ENCODE peak calls at places on chromosomes 3 and 15, in nine cellular contexts. D is sigmoid colon, Z is progenitor cell of endocrine pancreas, W is neural progenitor cell, F is pancreas, X is WTC11, L is neural crest cell, Y is cardiac muscle cell, V is PC-3. U is an unnamed sample.

GRCh38 chr3:106587581-106587980 is 718.8 kb upstream of the CBLB start:
- DNase-seq in Y (no peak), D (no peak), Z (no peak), W (no peak), V (no peak), L (no peak), X (no peak), F (no peak), U (no peak)

GRCh38 chr15:56286213-56286612 is 42.5 kb upstream of the RFX7 start:
- DNase-seq in W (peak; percentile 7), V (no peak), D (no peak), X (peak; percentile 47), Z (no peak), Y (no peak), L (no peak), F (no peak), U (no peak)

GRCh38 chr3:72554689-72555088 is 293.6 kb downstream of the SHQ1 start:
- DNase-seq in Z (no peak), Y (no peak), V (no peak), L (no peak), W (no peak), X (no peak), D (no peak), F (no peak), U (no peak)

GRCh38 chr15:90749754-90750153 is 32.6 kb downstream of the BLM start:
- DNase-seq in F (no peak), D (no peak), L (no peak), V (no peak), X (no peak), Z (no peak), Y (no peak), W (no peak), U (no peak)

GRCh38 chr3:132537297-132537696 is 59.8 kb upstream of the ACKR4 start:
- DNase-seq in Y (no peak), W (no peak), F (no peak), D (no peak), X (no peak), Z (no peak), L (no peak), V (no peak), U (no peak)

GRCh38 chr15:95826831-95827230 is 503.7 kb upstream of the NR2F2 start:
- DNase-seq in V (peak; percentile 58), X (no peak), L (no peak), W (no peak), D (no peak), Z (no peak), Y (no peak), F (no peak), U (no peak)

GRCh38 chr3:186570941-186571643 is 572 bp downstream of the DNAJB11 start:
- DNase-seq in Z (no peak), X (no peak), W (no peak), D (no peak), V (no peak), L (no peak), Y (no peak), F (no peak), U (peak; percentile 21)

GRCh38 chr3:30401971-30402370 is 204.4 kb upstream of the TGFBR2 start:
- DNase-seq in Z (no peak), V (no peak), L (no peak), W (no peak), X (no peak), F (no peak), Y (no peak), D (peak; percentile 62), U (no peak)

GRCh38 chr3:64150527-64151238 is 74.6 kb downstream of the PRICKLE2 start:
- DNase-seq in W (no peak), Z (peak; percentile 15), V (peak; percentile 70), D (peak; percentile 92), X (no peak), Y (peak; percentile 28), L (no peak), F (peak; percentile 66), U (peak; percentile 37)

GRCh38 chr15:55858661-55859060 is 115.7 kb upstream of the PRTG start:
- DNase-seq in D (no peak), V (no peak), F (no peak), X (no peak), W (no peak), Z (no peak), Y (no peak), L (no peak), U (no peak)

GRCh38 chr3:139491966-139492365 is 15.7 kb upstream of the RBP2 start:
- DNase-seq in V (no peak), Z (no peak), D (no peak), W (peak; percentile 14), X (peak; percentile 29), F (no peak), Y (no peak), L (no peak), U (peak; percentile 60)

GRCh38 chr15:70493787-70494514 is 269.4 kb downstream of the UACA start:
- DNase-seq in L (no peak), F (no peak), Y (no peak), W (no peak), X (no peak), D (no peak), V (no peak), Z (no peak), U (no peak)

GRCh38 chr3:168878655-168879054 is 782.9 kb upstream of the GOLIM4 start:
- DNase-seq in Z (no peak), V (peak; percentile 66), F (no peak), L (no peak), W (no peak), Y (no peak), X (no peak), D (no peak), U (no peak)

GRCh38 chr3:114933407-114933806 is 213.7 kb downstream of the ZBTB20 start:
- DNase-seq in Z (no peak), L (no peak), V (no peak), X (no peak), Y (no peak), D (no peak), F (no peak), W (no peak), U (no peak)

GRCh38 chr3:112974894-112975293 is at the start of gene CD200R1:
- DNase-seq in X (no peak), V (no peak), L (no peak), D (no peak), Z (no peak), W (no peak), Y (no peak), F (no peak), U (no peak)

GRCh38 chr15:64634020-64634419 is 141.4 kb downstream of the RBPMS2 start:
- DNase-seq in F (no peak), Y (no peak), L (peak; percentile 8), W (peak; percentile 47), V (no peak), D (no peak), Z (no peak), X (no peak), U (no peak)

GRCh38 chr3:55271549-55271948 is 215.6 kb downstream of the WNT5A start:
- DNase-seq in F (no peak), V (no peak), W (no peak), L (no peak), D (no peak), Y (no peak), Z (no peak), X (no peak), U (no peak)

GRCh38 chr15:25342629-25343028 is 96.2 kb downstream of the UBE3A start:
- DNase-seq in Y (no peak), Z (no peak), D (no peak), X (no peak), L (no peak), W (no peak), F (no peak), V (no peak), U (peak; percentile 19)
- TF ChIP-seq CTCF in Y (no peak), Z (no peak), D (no peak), X (no peak), L (no peak), W (no peak), F (no peak), V (no peak), U (no peak)

GRCh38 chr3:18611991-18612390 is 186.9 kb upstream of the SATB1 start:
- DNase-seq in Z (no peak), V (no peak), Y (no peak), F (no peak), W (no peak), L (no peak), D (no peak), X (no peak), U (no peak)

DNA sequence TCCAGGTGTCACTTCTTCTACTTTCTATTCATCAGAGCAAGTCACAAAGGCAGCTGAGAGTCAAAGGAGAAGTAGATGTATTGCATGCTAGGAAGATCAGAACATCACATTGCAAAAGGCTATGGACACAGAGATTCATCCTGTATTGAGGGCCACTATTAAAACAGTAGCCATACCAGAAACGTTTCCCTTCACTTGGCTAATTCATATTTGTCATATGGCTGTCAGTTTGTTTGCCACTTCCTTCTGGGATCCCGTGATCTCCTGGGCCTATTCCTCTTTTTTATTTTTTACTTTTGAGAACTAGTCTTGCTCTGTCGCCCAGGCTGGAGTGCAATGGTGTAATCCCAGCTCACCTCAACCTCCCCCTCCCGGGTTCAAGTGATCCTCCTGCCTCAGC is 184.0 kb upstream of the SATB1 start:
- DNase-seq in W (no peak), X (no peak), F (no peak), V (no peak), Y (no peak), L (no peak), D (no peak), Z (no peak), U (no peak)
- TF ChIP-seq CTCF in W (no peak), X (no peak), F (no peak), V (no peak), Y (no peak), L (no peak), D (no peak), Z (no peak), U (no peak)

GRCh38 chr15:32993285-32993684 is 201.2 kb downstream of the FMN1 start:
- DNase-seq in Z (no peak), L (no peak), V (peak; percentile 38), D (no peak), X (no peak), F (no peak), W (peak; percentile 33), Y (peak; percentile 25), U (no peak)
- TF ChIP-seq CTCF in Z (peak; percentile 31), L (peak; percentile 40), V (peak; percentile 65), D (no peak), X (no peak), F (no peak), W (peak; percentile 58), Y (peak; percentile 42), U (peak; percentile 14)

DNA sequence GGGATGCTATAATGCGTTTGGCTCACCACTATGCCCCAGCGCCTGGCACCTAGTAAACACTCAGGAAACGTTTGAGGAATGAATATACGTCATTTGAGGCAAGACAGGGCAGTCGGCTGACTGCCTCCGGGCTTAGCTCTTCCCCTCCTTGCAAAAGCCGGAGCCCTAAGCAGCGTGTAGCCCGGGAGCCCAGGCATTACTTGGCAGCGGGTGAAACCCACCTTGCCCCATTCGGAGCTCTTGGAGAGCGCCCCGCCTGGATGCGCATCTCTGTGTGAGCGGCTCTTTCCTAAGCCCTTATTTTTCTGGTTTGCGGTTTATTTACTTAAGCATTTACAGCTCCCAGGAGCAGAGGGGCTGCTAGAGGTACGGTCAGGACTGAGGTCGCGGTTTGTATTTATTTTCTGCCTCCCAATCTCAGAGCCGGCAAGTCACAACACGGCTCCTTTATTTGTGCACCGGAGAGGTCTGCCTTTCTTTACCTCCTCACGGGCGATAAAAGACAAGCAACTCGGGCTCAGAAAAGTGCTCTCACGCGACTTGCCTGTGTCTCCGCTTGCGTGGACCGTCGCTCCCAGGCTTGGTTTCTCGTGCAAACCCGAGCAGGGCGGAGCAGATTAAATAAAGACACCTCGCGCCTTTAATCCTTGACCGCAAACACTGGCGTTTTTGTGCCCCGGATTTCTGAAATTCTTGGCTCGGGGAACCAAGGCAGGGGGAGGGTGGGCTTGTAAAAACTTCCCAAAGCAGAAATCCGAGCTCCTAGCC is 724 bp upstream of the ITPR1 start:
- DNase-seq in X (peak; percentile 55), Z (peak; percentile 25), F (peak; percentile 69), V (peak; percentile 79), D (peak; percentile 86), L (peak; percentile 23), Y (peak; percentile 64), W (peak; percentile 72), U (peak; percentile 48)
- TF ChIP-seq CTCF in X (no peak), Z (no peak), F (no peak), V (peak; percentile 24), D (no peak), L (no peak), Y (peak; percentile 9), W (peak; percentile 30), U (no peak)

U was measured in glutamatergic neuron.